ENCODE peak calls at places on chromosomes 5 and 9, in eight cellular contexts. M, I, E, N, Q, Z, Y and B are unnamed samples.

GRCh38 chr9:126342621-126343031 is 16.0 kb downstream of the MVB12B start:
- DNase-seq in Z (no peak), Q (no peak), E (no peak), M (no peak), Y (no peak), N (no peak), I (no peak), B (peak)

GRCh38 chr9:131214457-131214856 is 61.9 kb downstream of the FAM78A start:
- DNase-seq in Y (no peak), I (no peak), Q (no peak), M (no peak), N (no peak), E (no peak), Z (peak), B (no peak)

GRCh38 chr5:139655727-139656271 is 7.7 kb downstream of the CXXC5 start:
- DNase-seq in I (no peak), Q (no peak), E (no peak), N (no peak), Y (peak), M (peak), Z (peak), B (no peak)

GRCh38 chr5:125199968-125200841 is 453.8 kb upstream of the ZNF608 start:
- DNase-seq in Z (peak), Q (no peak), E (peak), M (peak), I (no peak), N (no peak), Y (no peak), B (peak)

GRCh38 chr5:32241034-32241783 is 67.1 kb upstream of the GOLPH3 start:
- DNase-seq in E (no peak), N (no peak), Z (no peak), M (no peak), I (no peak), Y (no peak), Q (no peak), B (no peak)

GRCh38 chr5:96548941-96549340 is 113.2 kb upstream of the CAST start:
- DNase-seq in I (no peak), Q (peak), N (no peak), E (no peak), Y (no peak), M (no peak), Z (peak), B (no peak)

GRCh38 chr5:969421-969839 is 39.2 kb upstream of the NKD2 start:
- DNase-seq in Z (peak), Y (no peak), M (no peak), N (no peak), Q (no peak), E (no peak), I (no peak), B (no peak)

GRCh38 chr5:100777680-100778281 is 125.3 kb downstream of the ST8SIA4 start:
- DNase-seq in N (no peak), E (no peak), I (peak), Y (peak), Z (peak), Q (peak), M (no peak), B (no peak)

GRCh38 chr5:926416-927171 is 33.9 kb downstream of the TRIP13 start:
- DNase-seq in M (no peak), Q (no peak), E (peak), I (no peak), Z (peak), N (peak), Y (no peak), B (no peak)

GRCh38 chr5:50709471-50709870 is 43.0 kb downstream of the PARP8 start:
- DNase-seq in M (no peak), Q (no peak), I (peak), E (no peak), Y (no peak), Z (peak), N (no peak), B (no peak)

GRCh38 chr5:67263656-67264055 is 67.1 kb upstream of the CD180 start:
- DNase-seq in Y (no peak), M (no peak), Z (no peak), N (no peak), Q (no peak), E (no peak), I (no peak), B (no peak)

GRCh38 chr5:56025303-56025885 is 30.6 kb upstream of the IL6ST start:
- DNase-seq in N (no peak), I (peak), E (no peak), M (no peak), Z (peak), Q (no peak), Y (no peak), B (no peak)

GRCh38 chr9:95023217-95024003 is 294.1 kb downstream of the FANCC start:
- DNase-seq in N (no peak), I (peak), M (no peak), Y (peak), Q (peak), E (peak), Z (peak), B (no peak)

GRCh38 chr9:132749316-132749715 is 79.1 kb downstream of the GTF3C4 start:
- DNase-seq in Z (no peak), E (no peak), I (no peak), Y (no peak), M (no peak), Q (no peak), N (no peak), B (no peak)

GRCh38 chr5:1378096-1378495 is 33.2 kb upstream of the CLPTM1L start:
- DNase-seq in E (no peak), Z (no peak), M (no peak), I (no peak), N (no peak), Y (no peak), Q (no peak), B (no peak)